ENCODE peak calls at places on chromosomes 12 and 14, in seven cellular contexts. H is occipital lobe, T is uterus, D is smooth muscle cell of the brain vasculature, M is MV-4-11, U is NCI-H1092, S is GM04504. F is an unnamed sample.

GRCh38 chr14:103533999-103534575 is 5.1 kb downstream of the TRMT61A start:
- DNase-seq in D (no peak), H (peak; percentile 66), U (no peak), M (no peak), T (no peak), S (no peak), F (no peak)

GRCh38 chr12:15728118-15728598 is 61.0 kb downstream of the EPS8 start:
- DNase-seq in U (no peak), T (no peak), M (no peak), D (peak; percentile 70), H (no peak), S (peak; percentile 75), F (peak; percentile 53)

GRCh38 chr12:95674631-95675030 is 115.9 kb downstream of the NTN4 start:
- DNase-seq in S (no peak), U (peak; percentile 96), H (no peak), D (peak; percentile 37), M (no peak), T (no peak), F (no peak)

GRCh38 chr12:51406299-51406698 is 15.1 kb upstream of the GALNT6 start:
- DNase-seq in D (no peak), U (no peak), T (no peak), S (no peak), H (no peak), M (no peak), F (no peak)

GRCh38 chr12:32208355-32208754 is 101.7 kb downstream of the BICD1 start:
- DNase-seq in D (no peak), S (no peak), T (no peak), U (no peak), M (no peak), H (no peak), F (no peak)

GRCh38 chr12:3332190-3332589 is 158.8 kb upstream of the PRMT8 start:
- DNase-seq in M (no peak), D (no peak), S (no peak), T (no peak), U (no peak), H (no peak), F (no peak)

GRCh38 chr12:508795-509194 is 49.1 kb downstream of the B4GALNT3 start:
- DNase-seq in T (no peak), H (no peak), S (no peak), U (no peak), D (no peak), M (no peak), F (no peak)

GRCh38 chr12:117025481-117026151 is 73.6 kb downstream of the TESC start:
- DNase-seq in H (peak; percentile 74), S (peak; percentile 25), M (peak; percentile 39), U (peak; percentile 32), T (peak; percentile 66), D (peak; percentile 29), F (no peak)

GRCh38 chr12:88206636-88207035 is 64.5 kb downstream of the TMTC3 start:
- DNase-seq in M (peak; percentile 71), T (no peak), S (peak; percentile 66), U (no peak), D (no peak), H (no peak), F (peak; percentile 12)

GRCh38 chr14:75702606-75703261 is 41.7 kb downstream of the TTLL5 start:
- DNase-seq in T (peak; percentile 35), H (no peak), U (no peak), S (no peak), D (peak; percentile 62), M (no peak), F (no peak)

GRCh38 chr12:78916845-78917480 is 52.4 kb downstream of the SYT1 start:
- DNase-seq in D (no peak), S (no peak), T (no peak), M (no peak), U (no peak), H (no peak), F (no peak)

GRCh38 chr14:89418452-89418851 is 1.4 kb upstream of the FOXN3 start:
- DNase-seq in H (no peak), M (no peak), U (no peak), T (no peak), S (no peak), D (no peak), F (no peak)

F was measured in AG04449.